ENCODE peak calls at places on chromosomes 12 and 14, in eight cellular contexts. C is activated CD4-positive, alpha-beta memory T cell treated with anti-CD3 and anti-CD28 coated beads, Interleukin-2, amount 10 ng/mL, durations not matched to agents 7 days and 5 days; A is retina; Q is tibial artery; W is GM12865; R is endothelial cell; M is A549; L is stimulated activated naive CD4-positive, alpha-beta T cell. B is an unnamed sample.

GRCh38 chr12:18461738-18462137 is 200.4 kb downstream of the PIK3C2G start:
- DNase-seq in C (no peak), A (no peak), Q (no peak), W (no peak), R (no peak), M (no peak), L (no peak), B (no peak)

GRCh38 chr14:76961631-76962302 is 66.7 kb downstream of the IRF2BPL start:
- DNase-seq in C (peak; percentile 97), A (peak; percentile 70), Q (peak; percentile 90), W (peak; percentile 99), R (peak; percentile 44), M (peak; percentile 79), L (peak; percentile 90), B (peak; percentile 53)

GRCh38 chr14:96286251-96286650 is 30.2 kb downstream of the BDKRB1 start:
- DNase-seq in C (no peak), A (no peak), Q (no peak), W (no peak), R (no peak), M (no peak), L (no peak), B (no peak)

GRCh38 chr14:104650981-104651875 is 38.2 kb upstream of the INF2 start:
- DNase-seq in C (no peak), A (no peak), Q (peak; percentile 64), W (no peak), R (no peak), M (no peak), L (no peak), B (no peak)

GRCh38 chr14:104598039-104598438 is 6.5 kb downstream of the TMEM179 start:
- DNase-seq in C (no peak), A (peak; percentile 25), Q (no peak), W (no peak), R (no peak), M (no peak), L (no peak), B (no peak)

GRCh38 chr12:3160081-3160480 is 82.9 kb downstream of the TSPAN9 start:
- DNase-seq in C (no peak), A (no peak), Q (no peak), W (no peak), R (no peak), M (no peak), L (no peak), B (no peak)

GRCh38 chr14:85702191-85702590 is 172.2 kb downstream of the FLRT2 start:
- DNase-seq in C (no peak), A (no peak), Q (no peak), W (no peak), R (no peak), M (no peak), L (no peak), B (no peak)

GRCh38 chr12:118356809-118357326 is 15.8 kb downstream of the TAOK3 start:
- DNase-seq in C (no peak), A (no peak), Q (no peak), W (peak; percentile 29), R (no peak), M (peak; percentile 23), L (no peak), B (no peak)

GRCh38 chr14:56342419-56342901 is 224.2 kb downstream of the PELI2 start:
- DNase-seq in C (no peak), A (no peak), Q (no peak), W (peak; percentile 27), R (no peak), M (no peak), L (no peak), B (no peak)

GRCh38 chr12:104498211-104498801 is 41.6 kb downstream of the CHST11 start:
- DNase-seq in C (peak; percentile 41), A (peak; percentile 32), Q (no peak), W (peak; percentile 64), R (no peak), M (no peak), L (peak; percentile 33), B (no peak)

GRCh38 chr14:90277581-90278198 is 21.3 kb downstream of the PSMC1 start:
- DNase-seq in C (no peak), A (no peak), Q (no peak), W (no peak), R (no peak), M (no peak), L (no peak), B (no peak)

GRCh38 chr14:69631509-69631908 is 20.1 kb downstream of the SUSD6 start:
- DNase-seq in C (no peak), A (no peak), Q (no peak), W (no peak), R (no peak), M (no peak), L (no peak), B (no peak)

GRCh38 chr14:32331227-32331597 is 2.1 kb downstream of the AKAP6 start:
- DNase-seq in C (no peak), A (no peak), Q (no peak), W (no peak), R (no peak), M (no peak), L (no peak), B (no peak)

GRCh38 chr14:25953532-25954144 is 644.2 kb downstream of the NOVA1 start:
- DNase-seq in C (no peak), A (no peak), Q (no peak), W (no peak), R (no peak), M (no peak), L (no peak), B (peak; percentile 30)

GRCh38 chr14:53330441-53330840 is 177.3 kb upstream of the DDHD1 start:
- DNase-seq in C (no peak), A (no peak), Q (no peak), W (no peak), R (no peak), M (no peak), L (no peak), B (no peak)

GRCh38 chr12:18323159-18323558 is 61.8 kb downstream of the PIK3C2G start:
- DNase-seq in C (no peak), A (no peak), Q (no peak), W (no peak), R (no peak), M (no peak), L (no peak), B (no peak)

GRCh38 chr14:72780771-72781170 is 113.1 kb downstream of the DPF3 start:
- DNase-seq in C (no peak), A (no peak), Q (no peak), W (no peak), R (no peak), M (no peak), L (no peak), B (no peak)

GRCh38 chr14:91420686-91421085 is 3.1 kb upstream of the CCDC88C start:
- DNase-seq in C (no peak), A (no peak), Q (no peak), W (no peak), R (no peak), M (no peak), L (no peak), B (no peak)

GRCh38 chr12:1865284-1865866 is 45.0 kb downstream of the LRTM2 start:
- DNase-seq in C (peak; percentile 7), A (no peak), Q (peak; percentile 55), W (no peak), R (no peak), M (no peak), L (no peak), B (no peak)

GRCh38 chr12:90816353-90817089 is 138.5 kb downstream of the CCER1 start:
- DNase-seq in C (no peak), A (no peak), Q (no peak), W (no peak), R (no peak), M (no peak), L (no peak), B (no peak)

GRCh38 chr12:106541201-106541600 is 41.6 kb upstream of the RFX4 start:
- DNase-seq in C (no peak), A (no peak), Q (no peak), W (no peak), R (no peak), M (no peak), L (no peak), B (no peak)

GRCh38 chr14:64763089-64763782 is 59.0 kb downstream of the PLEKHG3 start:
- DNase-seq in C (no peak), A (no peak), Q (no peak), W (no peak), R (no peak), M (no peak), L (no peak), B (no peak)

GRCh38 chr14:99195602-99196309 is 76.2 kb downstream of the BCL11B start:
- DNase-seq in C (no peak), A (peak; percentile 56), Q (no peak), W (no peak), R (no peak), M (no peak), L (no peak), B (no peak)

GRCh38 chr12:119749666-119750065 is 81.7 kb downstream of the PRKAB1 start:
- DNase-seq in C (no peak), A (no peak), Q (no peak), W (no peak), R (no peak), M (no peak), L (no peak), B (no peak)

GRCh38 chr12:66241061-66242043 is 52.3 kb downstream of the IRAK3 start:
- DNase-seq in C (no peak), A (no peak), Q (no peak), W (no peak), R (no peak), M (no peak), L (no peak), B (no peak)

GRCh38 chr14:53060046-53060445 is 93.1 kb downstream of the DDHD1 start:
- DNase-seq in C (no peak), A (no peak), Q (no peak), W (no peak), R (no peak), M (no peak), L (no peak), B (no peak)

GRCh38 chr12:80056845-80057244 is 42.5 kb upstream of the OTOGL start:
- DNase-seq in C (no peak), A (no peak), Q (no peak), W (no peak), R (no peak), M (no peak), L (no peak), B (peak; percentile 18)

GRCh38 chr14:75454963-75455546 is 27.2 kb downstream of the JDP2 start:
- DNase-seq in C (no peak), A (no peak), Q (peak; percentile 84), W (peak; percentile 44), R (no peak), M (no peak), L (no peak), B (peak; percentile 75)

GRCh38 chr14:68412505-68413496 is 380.1 kb downstream of the ZFP36L1 start:
- DNase-seq in C (no peak), A (no peak), Q (no peak), W (no peak), R (no peak), M (peak; percentile 8), L (no peak), B (no peak)

GRCh38 chr14:73759714-73760597 is 45.8 kb upstream of the PNMA1 start:
- DNase-seq in C (peak; percentile 96), A (peak; percentile 95), Q (peak; percentile 99), W (peak; percentile 98), R (peak; percentile 90), M (peak; percentile 95), L (peak; percentile 95), B (peak; percentile 98)

GRCh38 chr12:126233625-126234024 is 1168.4 kb downstream of the AACS start:
- DNase-seq in C (no peak), A (no peak), Q (no peak), W (no peak), R (no peak), M (no peak), L (no peak), B (no peak)

GRCh38 chr12:116376354-116377193 is 99.1 kb upstream of the MED13L start:
- DNase-seq in C (no peak), A (no peak), Q (peak; percentile 49), W (no peak), R (no peak), M (peak; percentile 64), L (no peak), B (peak; percentile 70)